ENCODE peak calls at places on chromosomes 11 and 22, in five cellular contexts. K, V, J, U and Z are unnamed samples.

GRCh38 chr11:17811416-17811815 is 76.8 kb downstream of the KCNC1 start:
- DNase-seq in K (no peak), V (no peak), J (no peak), U (no peak), Z (no peak)

GRCh38 chr22:25942989-25943411 is 201.0 kb downstream of the MYO18B start:
- DNase-seq in K (no peak), V (no peak), J (no peak), U (no peak), Z (no peak)

GRCh38 chr22:47583959-47584562 is 821.6 kb downstream of the TBC1D22A start:
- DNase-seq in K (no peak), V (no peak), J (no peak), U (no peak), Z (no peak)

GRCh38 chr22:46256358-46256958 is 6.4 kb upstream of the CDPF1 start:
- DNase-seq in K (no peak), V (no peak), J (no peak), U (no peak), Z (no peak)

GRCh38 chr11:72568861-72569260 is 105.4 kb downstream of the PDE2A start:
- DNase-seq in K (peak), V (no peak), J (no peak), U (no peak), Z (no peak)

GRCh38 chr11:126490261-126490660 is 134.8 kb downstream of the ST3GAL4 start:
- DNase-seq in K (no peak), V (no peak), J (no peak), U (no peak), Z (no peak)

GRCh38 chr11:1768141-1768469 is 4.4 kb upstream of the CTSD start:
- DNase-seq in K (no peak), V (no peak), J (no peak), U (no peak), Z (no peak)

GRCh38 chr11:12177739-12178338 is 67.4 kb downstream of the MICAL2 start:
- DNase-seq in K (peak), V (no peak), J (no peak), U (peak), Z (no peak)

GRCh38 chr11:134742228-134742612 is 330.2 kb upstream of the B3GAT1 start:
- DNase-seq in K (no peak), V (no peak), J (no peak), U (peak), Z (no peak)

GRCh38 chr22:32079110-32080089 is 36.3 kb downstream of the SLC5A1 start:
- DNase-seq in K (peak), V (peak), J (no peak), U (peak), Z (no peak)

GRCh38 chr22:45857519-45857918 is 119.4 kb downstream of the WNT7B start:
- DNase-seq in K (no peak), V (peak), J (no peak), U (no peak), Z (no peak)

GRCh38 chr11:31557991-31558390 is 48.4 kb downstream of the ELP4 start:
- DNase-seq in K (no peak), V (no peak), J (no peak), U (no peak), Z (no peak)

GRCh38 chr11:86818466-86819282 is 18.3 kb downstream of the PRSS23 start:
- DNase-seq in K (peak), V (no peak), J (peak), U (peak), Z (no peak)

GRCh38 chr11:119337581-119338317 is 2.9 kb downstream of the C1QTNF5 start:
- DNase-seq in K (peak), V (no peak), J (no peak), U (peak), Z (no peak)

GRCh38 chr11:1307998-1308744 is 1.3 kb downstream of the TOLLIP start:
- DNase-seq in K (peak), V (peak), J (no peak), U (no peak), Z (no peak)

GRCh38 chr11:65502852-65503603 is 4.2 kb downstream of the MALAT1 start:
- DNase-seq in K (peak), V (no peak), J (peak), U (no peak), Z (no peak)

GRCh38 chr11:108853864-108854263 is 189.0 kb downstream of the DDX10 start:
- DNase-seq in K (no peak), V (no peak), J (no peak), U (peak), Z (no peak)

GRCh38 chr22:24486501-24486921 is 8.6 kb upstream of the UPB1 start:
- DNase-seq in K (peak), V (no peak), J (no peak), U (no peak), Z (peak)

GRCh38 chr22:41537203-41537602 is 7.1 kb downstream of the POLR3H start:
- DNase-seq in K (no peak), V (no peak), J (no peak), U (no peak), Z (no peak)

GRCh38 chr22:46547179-46547882 is 9.9 kb upstream of the CELSR1 start:
- DNase-seq in K (peak), V (no peak), J (no peak), U (peak), Z (no peak)

GRCh38 chr22:44550666-44551491 is 52.8 kb upstream of the RTL6 start:
- DNase-seq in K (peak), V (peak), J (peak), U (no peak), Z (peak)

GRCh38 chr11:19933801-19934488 is 221.3 kb downstream of the NAV2 start:
- DNase-seq in K (no peak), V (no peak), J (no peak), U (no peak), Z (no peak)

GRCh38 chr11:74434528-74434927 is 32.8 kb downstream of the KCNE3 start:
- DNase-seq in K (peak), V (no peak), J (no peak), U (no peak), Z (no peak)

GRCh38 chr11:70788247-70789022 is 390.1 kb downstream of the CTTN start:
- DNase-seq in K (peak), V (no peak), J (no peak), U (no peak), Z (no peak)

GRCh38 chr11:73184953-73185671 is 33.0 kb upstream of the P2RY2 start:
- DNase-seq in K (peak), V (peak), J (peak), U (peak), Z (peak)

GRCh38 chr11:2760196-2760871 is 60.5 kb upstream of the KCNQ1OT1 start:
- DNase-seq in K (no peak), V (peak), J (no peak), U (no peak), Z (no peak)

GRCh38 chr22:28761449-28761755 is 11.1 kb upstream of the CCDC117 start:
- DNase-seq in K (no peak), V (no peak), J (no peak), U (no peak), Z (no peak)

GRCh38 chr11:479311-479710 is 27.7 kb downstream of the RNH1 start:
- DNase-seq in K (no peak), V (no peak), J (no peak), U (no peak), Z (no peak)

GRCh38 chr11:67484847-67485311 is 2.1 kb downstream of the AIP start:
- DNase-seq in K (no peak), V (no peak), J (peak), U (no peak), Z (peak)

GRCh38 chr11:62694455-62695167 is 5.3 kb upstream of the LRRN4CL start:
- DNase-seq in K (peak), V (peak), J (no peak), U (peak), Z (peak)

GRCh38 chr22:46069518-46070214 is 80.7 kb upstream of the PPARA start:
- DNase-seq in K (peak), V (peak), J (no peak), U (no peak), Z (peak)

GRCh38 chr22:20159088-20159487 is 8.2 kb upstream of the CCDC188 start:
- DNase-seq in K (no peak), V (no peak), J (no peak), U (peak), Z (no peak)

GRCh38 chr11:86621854-86622253 is 50.6 kb downstream of the ME3 start:
- DNase-seq in K (no peak), V (no peak), J (no peak), U (no peak), Z (no peak)

GRCh38 chr22:32535531-32536190 is 61.0 kb downstream of the FBXO7 start:
- DNase-seq in K (no peak), V (no peak), J (no peak), U (no peak), Z (no peak)

GRCh38 chr11:120172054-120172881 is 34.4 kb upstream of the TRIM29 start:
- DNase-seq in K (peak), V (peak), J (peak), U (peak), Z (peak)

DNA sequence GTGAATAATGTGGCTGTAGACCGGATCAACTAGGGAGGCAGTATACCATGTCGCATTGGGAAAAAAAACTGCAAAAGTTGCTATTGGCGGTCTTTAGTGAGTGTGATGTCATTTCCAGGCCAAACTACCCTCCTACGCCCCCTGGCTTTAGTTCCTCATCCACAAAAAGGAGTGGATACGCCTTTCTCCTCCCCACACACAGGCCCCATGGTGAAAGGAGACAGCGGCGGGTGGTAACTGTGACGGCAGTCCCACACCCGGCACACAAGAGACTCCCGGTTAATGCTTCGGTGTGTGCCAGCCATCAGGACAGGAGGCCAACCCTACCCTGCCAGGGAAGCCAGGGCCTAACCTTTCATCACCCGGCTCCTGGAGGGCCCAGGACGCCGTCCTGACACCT is 11.0 kb downstream of the TP53I11 start:
- DNase-seq in K (no peak), V (no peak), J (no peak), U (peak), Z (no peak)
- TF ChIP-seq CTCF in K (no peak), V (no peak), J (peak), U (peak), Z (peak)

GRCh38 chr11:35711173-35711910 is 48.8 kb downstream of the TRIM44 start:
- DNase-seq in K (peak), V (no peak), J (no peak), U (no peak), Z (no peak)
- TF ChIP-seq CTCF in K (no peak), V (no peak), J (no peak), U (no peak), Z (no peak)

GRCh38 chr11:117945047-117945820 is 16.0 kb upstream of the TMPRSS13 start:
- DNase-seq in K (no peak), V (peak), J (no peak), U (no peak), Z (no peak)
- TF ChIP-seq CTCF in K (no peak), V (no peak), J (no peak), U (no peak), Z (peak)

GRCh38 chr22:42881982-42882656 is 25.0 kb upstream of the ARFGAP3 start:
- DNase-seq in K (no peak), V (peak), J (no peak), U (no peak), Z (no peak)

GRCh38 chr22:42878561-42879305 is 21.7 kb upstream of the ARFGAP3 start:
- DNase-seq in K (no peak), V (no peak), J (no peak), U (no peak), Z (no peak)

GRCh38 chr22:42879371-42880021 is 22.4 kb upstream of the ARFGAP3 start:
- DNase-seq in K (no peak), V (no peak), J (no peak), U (no peak), Z (no peak)

GRCh38 chr22:42881298-42881697 is 24.2 kb upstream of the ARFGAP3 start:
- DNase-seq in K (no peak), V (no peak), J (no peak), U (no peak), Z (no peak)

GRCh38 chr22:42880815-42881214 is 23.7 kb upstream of the ARFGAP3 start:
- DNase-seq in K (no peak), V (no peak), J (no peak), U (no peak), Z (no peak)
- TF ChIP-seq CTCF in K (peak), V (no peak), J (no peak), U (peak), Z (no peak)

GRCh38 chr11:60840711-60841430 is 1.0 kb upstream of the CCDC86 start:
- DNase-seq in K (peak), V (no peak), J (no peak), U (no peak), Z (no peak)

GRCh38 chr11:60834742-60835141 is 7.2 kb upstream of the CCDC86 start:
- DNase-seq in K (no peak), V (no peak), J (no peak), U (no peak), Z (no peak)

GRCh38 chr11:60836866-60837510 is 4.9 kb upstream of the CCDC86 start:
- DNase-seq in K (no peak), V (no peak), J (no peak), U (peak), Z (no peak)

GRCh38 chr11:60835472-60835871 is 6.4 kb upstream of the CCDC86 start:
- DNase-seq in K (peak), V (no peak), J (no peak), U (no peak), Z (no peak)

DNA sequence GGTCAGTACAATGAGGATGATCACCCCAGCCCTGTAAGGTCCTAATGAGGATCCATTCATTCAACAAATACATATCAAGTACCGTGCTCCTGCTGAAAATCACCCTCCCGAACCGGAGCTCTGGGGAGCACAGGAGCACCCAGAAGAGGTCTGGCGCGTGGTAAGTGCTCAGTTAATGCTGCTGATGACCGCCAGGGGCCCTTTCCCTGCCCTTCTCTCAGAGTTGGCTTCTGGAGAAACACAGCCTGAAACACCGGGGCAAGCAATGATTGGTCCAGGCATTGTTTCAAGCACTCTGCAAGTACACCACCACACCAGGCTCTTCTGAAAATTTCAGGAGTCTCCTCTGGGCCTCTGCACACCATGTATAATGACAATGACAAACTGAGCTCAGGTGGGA is 3.8 kb upstream of the CCDC86 start:
- DNase-seq in K (no peak), V (no peak), J (no peak), U (peak), Z (no peak)
- TF ChIP-seq CTCF in K (peak), V (no peak), J (no peak), U (peak), Z (no peak)